ENCODE peak calls at places on chromosome 22, in nine cellular contexts. E is GM12891; G is stimulated activated CD8-positive, alpha-beta memory T cell treated with anti-CD3 and anti-CD28 coated beads, Interleukin-4, amount 100 ng/mL, for 4 hours; U is stimulated activated CD4-positive, alpha-beta T cell treated with anti-CD3 and anti-CD28 coated beads, Interleukin-2, amount 100 ng/mL, for 24 hours; Q is upper lobe of right lung; T is H7; B is DMS153; V is kidney glomerular epithelial cell; P is NCI-H774. N is an unnamed sample.

GRCh38 chr22:20459862-20460261 is 22.2 kb upstream of the SCARF2 start:
- DNase-seq in E (no peak), G (no peak), U (no peak), Q (peak; percentile 26), T (no peak), B (no peak), V (no peak), P (no peak), N (no peak)

GRCh38 chr22:30253205-30253852 is 6.8 kb upstream of the LIF start:
- DNase-seq in E (no peak), G (no peak), U (no peak), Q (peak; percentile 77), T (peak; percentile 56), B (peak; percentile 83), V (no peak), P (peak; percentile 61), N (no peak)

GRCh38 chr22:50329236-50329635 is 2.4 kb upstream of the DENND6B start:
- DNase-seq in E (no peak), G (no peak), U (no peak), Q (no peak), T (no peak), B (no peak), V (no peak), P (no peak), N (no peak)

GRCh38 chr22:50505776-50506610 is 1.5 kb downstream of the LMF2 start:
- DNase-seq in E (no peak), G (no peak), U (no peak), Q (no peak), T (peak; percentile 62), B (no peak), V (no peak), P (no peak), N (peak; percentile 52)

GRCh38 chr22:17647996-17648395 is 9.4 kb downstream of the BCL2L13 start:
- DNase-seq in E (no peak), G (no peak), U (no peak), Q (no peak), T (no peak), B (no peak), V (no peak), P (no peak), N (no peak)

GRCh38 chr22:31474743-31475142 is 14.9 kb downstream of the EIF4ENIF1 start:
- DNase-seq in E (no peak), G (no peak), U (no peak), Q (no peak), T (no peak), B (no peak), V (peak; percentile 19), P (no peak), N (no peak)

GRCh38 chr22:32271389-32271788 is 16.2 kb upstream of the SLC5A4 start:
- DNase-seq in E (no peak), G (no peak), U (no peak), Q (no peak), T (no peak), B (no peak), V (no peak), P (no peak), N (no peak)

GRCh38 chr22:37210041-37210803 is 2.1 kb downstream of the SSTR3 start:
- DNase-seq in E (no peak), G (no peak), U (peak; percentile 0), Q (no peak), T (no peak), B (no peak), V (no peak), P (no peak), N (no peak)

GRCh38 chr22:50732681-50733080 is 5.3 kb upstream of the ACR start:
- DNase-seq in E (no peak), G (no peak), U (no peak), Q (no peak), T (no peak), B (no peak), V (no peak), P (no peak), N (no peak)

GRCh38 chr22:23500508-23501208 is 79.4 kb downstream of the IGLL1 start:
- DNase-seq in E (no peak), G (no peak), U (no peak), Q (peak; percentile 44), T (peak; percentile 52), B (no peak), V (no peak), P (no peak), N (no peak)

GRCh38 chr22:41334215-41334614 is 32.9 kb downstream of the ZC3H7B start:
- DNase-seq in E (no peak), G (no peak), U (no peak), Q (no peak), T (no peak), B (no peak), V (no peak), P (no peak), N (no peak)

GRCh38 chr22:41286639-41287091 is 678 bp upstream of the RANGAP1 start:
- DNase-seq in E (no peak), G (no peak), U (peak; percentile 41), Q (no peak), T (peak; percentile 11), B (peak; percentile 57), V (no peak), P (no peak), N (no peak)

GRCh38 chr22:24178502-24179440 is 2.5 kb upstream of the SUSD2 start:
- DNase-seq in E (no peak), G (no peak), U (no peak), Q (no peak), T (peak; percentile 87), B (no peak), V (no peak), P (no peak), N (no peak)

GRCh38 chr22:32788884-32789624 is 12.5 kb upstream of the TIMP3 start:
- DNase-seq in E (no peak), G (no peak), U (no peak), Q (peak; percentile 75), T (no peak), B (no peak), V (no peak), P (no peak), N (peak; percentile 76)

GRCh38 chr22:19878461-19879247 is 24.0 kb upstream of the GNB1L start:
- DNase-seq in E (peak; percentile 5), G (no peak), U (no peak), Q (peak; percentile 39), T (peak; percentile 45), B (no peak), V (no peak), P (no peak), N (peak; percentile 45)

GRCh38 chr22:22820626-22821025 is 67.0 kb upstream of the IGLL5 start:
- DNase-seq in E (no peak), G (no peak), U (no peak), Q (no peak), T (no peak), B (no peak), V (no peak), P (no peak), N (no peak)

GRCh38 chr22:16961477-16962186 is 46.4 kb downstream of the GAB4 start:
- DNase-seq in E (no peak), G (no peak), U (no peak), Q (no peak), T (no peak), B (no peak), V (no peak), P (no peak), N (peak; percentile 45)

GRCh38 chr22:20562607-20563463 is 55.4 kb downstream of the MED15 start:
- DNase-seq in E (no peak), G (no peak), U (no peak), Q (no peak), T (no peak), B (no peak), V (no peak), P (no peak), N (no peak)

GRCh38 chr22:19448076-19448607 is 631 bp upstream of the C22orf39 start:
- DNase-seq in E (peak; percentile 53), G (no peak), U (peak; percentile 17), Q (no peak), T (peak; percentile 81), B (peak; percentile 85), V (peak; percentile 56), P (peak; percentile 58), N (peak; percentile 73)

GRCh38 chr22:32281092-32281491 is 25.9 kb upstream of the SLC5A4 start:
- DNase-seq in E (no peak), G (no peak), U (no peak), Q (no peak), T (no peak), B (no peak), V (no peak), P (no peak), N (no peak)

GRCh38 chr22:47190957-47191323 is 428.5 kb downstream of the TBC1D22A start:
- DNase-seq in E (no peak), G (no peak), U (no peak), Q (peak; percentile 49), T (no peak), B (no peak), V (no peak), P (no peak), N (peak; percentile 41)

GRCh38 chr22:17922925-17923898 is 101.1 kb downstream of the MICAL3 start:
- DNase-seq in E (no peak), G (no peak), U (no peak), Q (no peak), T (no peak), B (no peak), V (peak; percentile 88), P (no peak), N (no peak)

GRCh38 chr22:17570851-17571631 is 7.7 kb downstream of the SLC25A18 start:
- DNase-seq in E (no peak), G (no peak), U (no peak), Q (peak; percentile 79), T (no peak), B (no peak), V (no peak), P (no peak), N (peak; percentile 80)

GRCh38 chr22:30830907-30831306 is 136.2 kb downstream of the OSBP2 start:
- DNase-seq in E (no peak), G (no peak), U (no peak), Q (no peak), T (peak; percentile 43), B (no peak), V (peak; percentile 35), P (no peak), N (no peak)

GRCh38 chr22:37630839-37631435 is 8.5 kb upstream of the SH3BP1 start:
- DNase-seq in E (no peak), G (no peak), U (no peak), Q (no peak), T (peak; percentile 63), B (no peak), V (no peak), P (no peak), N (no peak)